ENCODE peak calls at places on chromosomes 16 and 17, in four cellular contexts. E is HFFc6, U is mucosa of descending colon, N is fibroblast of lung. H is an unnamed sample.

GRCh38 chr16:88653101-88653500 is 2.2 kb upstream of the CYBA start:
- DNase-seq in E (no peak), U (no peak), N (no peak), H (no peak)

GRCh38 chr16:48555597-48555996 is 54.4 kb downstream of the N4BP1 start:
- DNase-seq in E (no peak), U (no peak), N (no peak), H (no peak)

GRCh38 chr17:4033751-4034251 is 69.6 kb upstream of the ATP2A3 start:
- DNase-seq in E (no peak), U (peak; percentile 18), N (no peak), H (no peak)

GRCh38 chr17:15091825-15092224 is 173.3 kb downstream of the PMP22 start:
- DNase-seq in E (no peak), U (no peak), N (peak; percentile 12), H (no peak)

GRCh38 chr16:24645739-24646645 is 83.5 kb upstream of the TNRC6A start:
- DNase-seq in E (peak; percentile 100), U (peak; percentile 17), N (peak; percentile 100), H (no peak)

GRCh38 chr16:72794319-72794718 is 253.6 kb downstream of the ZFHX3 start:
- DNase-seq in E (no peak), U (no peak), N (no peak), H (no peak)

GRCh38 chr17:9837551-9838471 is 12.1 kb downstream of the GLP2R start:
- DNase-seq in E (peak; percentile 66), U (peak; percentile 22), N (peak; percentile 95), H (no peak)

GRCh38 chr17:67606896-67607604 is 110.7 kb upstream of the NOL11 start:
- DNase-seq in E (no peak), U (no peak), N (no peak), H (no peak)

GRCh38 chr16:49856741-49857330 is 924 bp upstream of the ZNF423 start:
- DNase-seq in E (peak; percentile 51), U (peak; percentile 84), N (peak; percentile 78), H (peak; percentile 91)

GRCh38 chr17:4599505-4600281 is 15.4 kb downstream of the SMTNL2 start:
- DNase-seq in E (no peak), U (peak; percentile 32), N (peak; percentile 91), H (peak; percentile 75)

GRCh38 chr16:67647111-67647651 is 2.2 kb downstream of the CARMIL2 start:
- DNase-seq in E (no peak), U (no peak), N (no peak), H (no peak)

GRCh38 chr16:51159864-51160263 is 8.8 kb upstream of the SALL1 start:
- DNase-seq in E (no peak), U (no peak), N (no peak), H (no peak)

GRCh38 chr16:90012978-90013745 is 6.1 kb downstream of the DBNDD1 start:
- DNase-seq in E (no peak), U (no peak), N (no peak), H (no peak)

GRCh38 chr17:29617481-29618271 is 5.0 kb downstream of the CORO6 start:
- DNase-seq in E (no peak), U (peak; percentile 88), N (peak; percentile 59), H (peak; percentile 74)

GRCh38 chr17:33086878-33087277 is 95.2 kb downstream of the SPACA3 start:
- DNase-seq in E (no peak), U (no peak), N (no peak), H (no peak)

GRCh38 chr16:17222756-17223411 is 247.9 kb downstream of the XYLT1 start:
- DNase-seq in E (no peak), U (peak; percentile 9), N (no peak), H (no peak)

GRCh38 chr17:67239597-67239996 is 5.4 kb downstream of the HELZ start:
- DNase-seq in E (peak; percentile 48), U (no peak), N (peak; percentile 49), H (no peak)

GRCh38 chr17:16398270-16399267 is 16.8 kb upstream of the TRPV2 start:
- DNase-seq in E (no peak), U (no peak), N (no peak), H (no peak)

GRCh38 chr17:82710499-82711232 is 5.8 kb upstream of the FN3KRP start:
- DNase-seq in E (no peak), U (no peak), N (no peak), H (no peak)

GRCh38 chr16:55010492-55011260 is 80.0 kb downstream of the IRX5 start:
- DNase-seq in E (no peak), U (no peak), N (no peak), H (no peak)

GRCh38 chr17:42456223-42457106 is 2.2 kb upstream of the ATP6V0A1 start:
- DNase-seq in E (peak; percentile 55), U (no peak), N (peak; percentile 91), H (no peak)

GRCh38 chr17:44536090-44536960 is 21.0 kb upstream of the FZD2 start:
- DNase-seq in E (no peak), U (no peak), N (peak; percentile 38), H (no peak)

GRCh38 chr17:49521521-49522185 is 26.6 kb downstream of the NGFR start:
- DNase-seq in E (no peak), U (no peak), N (no peak), H (no peak)

GRCh38 chr17:60165976-60166375 is 16.2 kb downstream of the CA4 start:
- DNase-seq in E (no peak), U (peak; percentile 66), N (no peak), H (no peak)

GRCh38 chr17:82014432-82014831 is 8.2 kb downstream of the CENPX start:
- DNase-seq in E (no peak), U (no peak), N (no peak), H (no peak)

GRCh38 chr17:44187131-44187899 is 543 bp downstream of the TMUB2 start:
- DNase-seq in E (peak; percentile 11), U (peak; percentile 55), N (peak; percentile 70), H (no peak)

GRCh38 chr16:51365715-51366114 is 214.6 kb upstream of the SALL1 start:
- DNase-seq in E (no peak), U (no peak), N (no peak), H (no peak)

GRCh38 chr17:28364665-28365363 is at the start of gene SEBOX:
- DNase-seq in E (no peak), U (no peak), N (no peak), H (no peak)

GRCh38 chr16:47461598-47462266 is 601 bp downstream of the PHKB start:
- DNase-seq in E (peak; percentile 31), U (peak; percentile 49), N (peak; percentile 53), H (no peak)

GRCh38 chr17:5055543-5055942 is 20.3 kb upstream of the SLC52A1 start:
- DNase-seq in E (no peak), U (no peak), N (no peak), H (no peak)

GRCh38 chr17:82432017-82432416 is 13.6 kb upstream of the OGFOD3 start:
- DNase-seq in E (no peak), U (no peak), N (no peak), H (no peak)

GRCh38 chr16:35525979-35526590 is 2066.7 kb downstream of the TP53TG3F start:
- DNase-seq in E (no peak), U (no peak), N (no peak), H (no peak)

GRCh38 chr17:60134396-60135159 is 15.2 kb upstream of the CA4 start:
- DNase-seq in E (peak; percentile 45), U (peak; percentile 12), N (peak; percentile 55), H (no peak)

GRCh38 chr17:63116228-63116627 is 150.2 kb downstream of the TANC2 start:
- DNase-seq in E (no peak), U (no peak), N (no peak), H (no peak)

GRCh38 chr17:63116967-63117366 is 150.9 kb downstream of the TANC2 start:
- DNase-seq in E (peak; percentile 34), U (no peak), N (peak; percentile 72), H (peak; percentile 27)

GRCh38 chr17:63117431-63117830 is 151.4 kb downstream of the TANC2 start:
- DNase-seq in E (no peak), U (no peak), N (no peak), H (no peak)

GRCh38 chr17:63113167-63113566 is 147.1 kb downstream of the TANC2 start:
- DNase-seq in E (no peak), U (no peak), N (peak; percentile 21), H (no peak)
- TF ChIP-seq CTCF in E (peak; percentile 57), U (no peak), N (peak; percentile 20), H (no peak)

GRCh38 chr17:17806035-17806434 is 30.8 kb downstream of the SREBF1 start:
- DNase-seq in E (no peak), U (no peak), N (no peak), H (no peak)
- TF ChIP-seq CTCF in E (no peak), U (no peak), N (no peak), H (no peak)

GRCh38 chr16:2842340-2843000 is 12.4 kb downstream of the ZG16B start:
- DNase-seq in E (no peak), U (peak; percentile 28), N (peak; percentile 62), H (no peak)
- TF ChIP-seq CTCF in E (peak; percentile 71), U (peak; percentile 30), N (peak; percentile 41), H (peak; percentile 57)

DNA sequence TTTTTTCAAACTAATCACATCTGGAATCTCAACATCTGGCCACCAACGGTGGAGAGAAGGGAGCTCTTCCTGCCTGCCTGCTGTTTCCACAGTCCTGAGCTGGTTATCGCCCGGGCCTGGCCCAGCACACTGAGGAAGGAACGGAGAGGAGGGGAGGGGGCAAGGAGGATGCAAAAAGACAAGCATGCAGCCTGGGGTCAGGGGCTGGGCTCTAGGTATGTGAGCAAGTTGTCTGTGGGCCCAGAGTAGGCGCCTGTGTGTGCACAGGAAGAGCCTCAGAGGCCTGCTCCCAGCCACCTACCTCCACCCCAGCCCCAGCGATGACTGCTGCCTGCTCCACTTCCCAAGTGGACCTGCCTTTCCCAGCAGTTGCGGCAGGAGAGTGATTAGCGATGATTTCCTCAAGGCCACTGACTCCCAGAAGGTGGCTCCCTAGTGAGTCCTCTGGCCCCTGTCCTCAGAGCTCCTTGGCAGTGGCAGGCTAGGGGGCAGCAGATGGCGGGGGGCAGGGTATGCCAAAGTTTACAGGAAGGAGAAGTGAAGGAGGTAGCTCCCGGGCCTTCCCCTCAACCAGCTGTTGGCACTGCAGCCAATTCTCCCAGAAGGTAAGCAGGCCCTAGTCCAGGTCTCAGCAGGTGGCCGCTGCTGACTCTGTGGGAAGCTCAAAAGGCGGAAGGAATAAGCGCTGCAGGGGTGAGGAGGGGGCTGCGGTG is 27.0 kb upstream of the RASD1 start:
- DNase-seq in E (no peak), U (no peak), N (no peak), H (peak; percentile 14)
- TF ChIP-seq CTCF in E (no peak), U (no peak), N (no peak), H (no peak)

GRCh38 chr17:19719365-19720209 is 3.2 kb upstream of the SLC47A2 start:
- DNase-seq in E (no peak), U (no peak), N (no peak), H (no peak)
- TF ChIP-seq CTCF in E (no peak), U (no peak), N (no peak), H (no peak)

DNA sequence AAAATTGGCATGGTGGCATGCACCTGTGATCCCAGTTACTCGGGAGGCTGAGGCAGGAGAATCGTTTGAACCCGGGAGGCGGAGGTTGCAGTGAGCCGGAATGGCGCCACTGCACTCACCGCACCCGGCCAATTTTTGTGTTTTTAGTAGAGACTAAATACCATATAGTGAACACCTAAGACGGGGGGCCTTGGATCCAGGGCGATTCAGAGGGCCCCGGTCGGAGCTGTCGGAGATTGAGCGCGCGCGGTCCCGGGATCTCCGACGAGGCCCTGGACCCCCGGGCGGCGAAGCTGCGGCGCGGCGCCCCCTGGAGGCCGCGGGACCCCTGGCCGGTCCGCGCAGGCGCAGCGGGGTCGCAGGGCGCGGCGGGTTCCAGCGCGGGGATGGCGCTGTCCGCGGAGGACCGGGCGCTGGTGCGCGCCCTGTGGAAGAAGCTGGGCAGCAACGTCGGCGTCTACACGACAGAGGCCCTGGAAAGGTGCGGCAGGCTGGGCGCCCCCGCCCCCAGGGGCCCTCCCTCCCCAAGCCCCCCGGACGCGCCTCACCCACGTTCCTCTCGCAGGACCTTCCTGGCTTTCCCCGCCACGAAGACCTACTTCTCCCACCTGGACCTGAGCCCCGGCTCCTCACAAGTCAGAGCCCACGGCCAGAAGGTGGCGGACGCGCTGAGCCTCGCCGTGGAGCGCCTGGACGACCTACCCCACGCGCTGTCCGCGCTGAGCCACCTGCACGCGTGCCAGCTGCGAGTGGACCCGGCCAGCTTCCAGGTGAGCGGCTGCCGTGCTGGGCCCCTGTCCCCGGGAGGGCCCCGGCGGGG is at the start of gene HBQ1:
- DNase-seq in E (no peak), U (peak; percentile 10), N (no peak), H (peak; percentile 84)
- TF ChIP-seq CTCF in E (peak; percentile 77), U (no peak), N (peak; percentile 19), H (peak; percentile 83)